ENCODE peak calls at places on chromosomes 11 and 22, in six cellular contexts. H, C, X, B, S and P are unnamed samples.
A peak's percentile ranks its signal among the peaks of the same experiment; 100 is the strongest.

GRCh38 chr22:41713004-41713403 is 13.7 kb downstream of the MEI1 start:
- DNase-seq in H (no peak), C (no peak), X (no peak), B (no peak), S (no peak), P (no peak)

GRCh38 chr11:45859661-45860140 is 12.4 kb downstream of the CRY2 start:
- DNase-seq in H (peak; percentile 95), C (peak; percentile 90), X (no peak), B (peak; percentile 87), S (no peak), P (peak; percentile 99)

GRCh38 chr11:6544921-6545850 is 48.1 kb downstream of the DNHD1 start:
- DNase-seq in H (peak; percentile 72), C (no peak), X (no peak), B (no peak), S (no peak), P (no peak)

GRCh38 chr11:58060939-58061672 is 30.4 kb downstream of the OR6Q1 start:
- DNase-seq in H (no peak), C (peak; percentile 39), X (no peak), B (no peak), S (no peak), P (no peak)

GRCh38 chr11:62501432-62501891 is 45.1 kb downstream of the AHNAK start:
- DNase-seq in H (peak; percentile 31), C (no peak), X (no peak), B (peak; percentile 68), S (no peak), P (no peak)

GRCh38 chr11:103897156-103897555 is 139.3 kb upstream of the DDI1 start:
- DNase-seq in H (no peak), C (no peak), X (no peak), B (no peak), S (no peak), P (no peak)

GRCh38 chr11:128195057-128195751 is 392.2 kb downstream of the ETS1 start:
- DNase-seq in H (no peak), C (no peak), X (no peak), B (no peak), S (peak; percentile 38), P (no peak)

GRCh38 chr11:21659961-21660360 is 532.9 kb upstream of the ANO5 start:
- DNase-seq in H (no peak), C (no peak), X (no peak), B (no peak), S (no peak), P (no peak)

GRCh38 chr11:10858505-10859360 is 880 bp upstream of the ZBED5 start:
- DNase-seq in H (peak; percentile 67), C (peak; percentile 57), X (peak; percentile 56), B (peak; percentile 70), S (peak; percentile 56), P (no peak)

GRCh38 chr11:101566626-101567025 is 17.2 kb downstream of the TRPC6 start:
- DNase-seq in H (no peak), C (no peak), X (no peak), B (no peak), S (no peak), P (no peak)

GRCh38 chr11:77619576-77620198 is 17.9 kb downstream of the CLNS1A start:
- DNase-seq in H (no peak), C (peak; percentile 67), X (peak; percentile 67), B (no peak), S (no peak), P (no peak)

GRCh38 chr11:9692696-9693095 is 28.8 kb downstream of the SWAP70 start:
- DNase-seq in H (no peak), C (no peak), X (peak; percentile 81), B (no peak), S (no peak), P (no peak)

GRCh38 chr11:120964857-120965256 is 59.0 kb upstream of the TBCEL start:
- DNase-seq in H (no peak), C (peak; percentile 22), X (no peak), B (no peak), S (no peak), P (no peak)

GRCh38 chr11:24965780-24966179 is 468.9 kb downstream of the LUZP2 start:
- DNase-seq in H (no peak), C (peak; percentile 1), X (no peak), B (no peak), S (no peak), P (no peak)

GRCh38 chr11:13963169-13963948 is 836 bp downstream of the SPON1 start:
- DNase-seq in H (no peak), C (no peak), X (no peak), B (peak; percentile 33), S (peak; percentile 42), P (no peak)

GRCh38 chr11:129374081-129374992 is 1.3 kb upstream of the BARX2 start:
- DNase-seq in H (peak; percentile 21), C (peak; percentile 47), X (no peak), B (no peak), S (no peak), P (no peak)

GRCh38 chr11:123351375-123351774 is 78.7 kb upstream of the GRAMD1B start:
- DNase-seq in H (no peak), C (no peak), X (no peak), B (no peak), S (no peak), P (no peak)

GRCh38 chr22:18060646-18061620 is 16.9 kb upstream of the PEX26 start:
- DNase-seq in H (peak; percentile 38), C (peak; percentile 90), X (no peak), B (peak; percentile 62), S (no peak), P (no peak)

GRCh38 chr11:84993386-84993785 is 633.8 kb downstream of the DLG2 start:
- DNase-seq in H (no peak), C (peak; percentile 59), X (peak; percentile 1), B (no peak), S (no peak), P (no peak)

GRCh38 chr11:65251476-65251875 is 10.3 kb upstream of the POLA2 start:
- DNase-seq in H (no peak), C (no peak), X (no peak), B (no peak), S (no peak), P (no peak)

GRCh38 chr11:58046231-58046630 is 15.5 kb downstream of the OR6Q1 start:
- DNase-seq in H (no peak), C (peak; percentile 58), X (no peak), B (no peak), S (no peak), P (no peak)

GRCh38 chr11:68009391-68010000 is 631 bp upstream of the ALDH3B1 start:
- DNase-seq in H (no peak), C (peak; percentile 30), X (peak; percentile 68), B (peak; percentile 24), S (no peak), P (no peak)
- TF ChIP-seq CTCF in H (no peak), C (peak; percentile 16), X (peak; percentile 76), B (no peak), S (no peak), P (peak; percentile 35)

GRCh38 chr22:21099578-21099977 is 53.8 kb downstream of the LRRC74B start:
- DNase-seq in H (no peak), C (no peak), X (no peak), B (no peak), S (no peak), P (no peak)

GRCh38 chr22:21100149-21101032 is 54.6 kb downstream of the LRRC74B start:
- DNase-seq in H (no peak), C (no peak), X (no peak), B (no peak), S (no peak), P (no peak)

GRCh38 chr22:21094911-21095772 is 49.4 kb downstream of the LRRC74B start:
- DNase-seq in H (no peak), C (no peak), X (no peak), B (no peak), S (no peak), P (no peak)

GRCh38 chr22:21095773-21096107 is 50.0 kb downstream of the LRRC74B start:
- DNase-seq in H (no peak), C (no peak), X (no peak), B (no peak), S (no peak), P (no peak)

DNA sequence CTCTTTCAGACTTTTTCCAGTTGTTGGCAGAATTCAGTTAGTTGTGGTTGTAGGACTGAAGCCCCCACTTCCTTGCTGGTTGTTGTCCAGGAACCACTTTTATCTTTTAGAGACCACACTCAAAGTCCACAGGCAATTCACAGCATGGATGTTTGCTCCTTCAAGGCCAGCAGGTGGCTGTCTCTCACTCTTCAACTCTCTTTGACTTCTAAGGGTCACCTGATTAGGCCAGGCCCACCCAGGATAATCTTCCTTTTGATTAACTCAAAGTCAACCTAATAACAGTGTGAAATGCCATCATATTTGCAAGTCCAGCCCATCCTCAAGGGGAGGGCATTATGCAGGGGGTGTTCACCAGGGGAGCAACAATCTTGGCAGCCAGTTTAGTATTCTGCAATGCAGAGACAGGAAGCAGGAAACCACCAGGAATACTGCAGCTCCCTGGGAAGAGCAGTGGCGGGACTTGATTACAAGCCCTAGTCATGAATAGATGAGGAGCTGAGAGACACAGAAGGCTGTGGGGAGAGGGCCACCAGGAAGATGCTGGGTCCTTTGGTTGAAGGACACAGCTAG is 52.4 kb downstream of the LRRC74B start:
- DNase-seq in H (no peak), C (no peak), X (peak; percentile 10), B (no peak), S (no peak), P (no peak)
- TF ChIP-seq CTCF in H (no peak), C (peak; percentile 0), X (peak; percentile 64), B (no peak), S (no peak), P (no peak)

DNA sequence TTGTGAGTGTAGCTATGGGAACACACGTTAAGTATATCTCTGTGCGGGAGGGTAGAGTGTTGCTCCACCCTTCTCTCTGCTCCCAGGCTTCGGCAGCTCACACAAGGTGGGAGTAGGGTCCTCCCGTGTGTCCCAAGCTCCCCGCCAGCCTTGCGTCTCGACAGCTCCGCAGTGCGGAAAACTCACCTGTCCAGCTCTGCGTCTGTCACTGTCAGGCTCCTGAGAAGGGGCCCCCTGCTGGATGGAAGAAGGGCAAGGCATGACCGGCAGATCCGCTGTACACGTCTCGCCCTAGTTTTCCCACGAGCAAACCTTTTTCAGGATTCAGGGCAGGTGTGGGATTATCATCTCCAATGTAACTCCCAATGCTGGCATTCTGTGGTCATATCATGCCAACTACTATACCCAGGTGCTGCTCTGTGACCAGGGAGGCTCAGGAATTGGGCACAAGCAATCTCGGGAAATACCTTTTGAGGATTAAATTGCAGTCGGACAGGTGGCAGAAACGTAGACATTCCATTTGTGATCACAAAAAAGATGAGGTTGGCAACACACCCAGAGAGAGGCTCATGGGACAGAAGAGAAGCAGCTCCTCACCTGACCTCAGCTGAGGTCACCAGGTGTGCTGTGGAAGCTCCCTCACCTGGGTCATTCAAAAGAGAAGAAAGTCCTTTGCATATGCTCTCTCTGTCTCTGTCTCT is 314.0 kb upstream of the B3GAT1 start:
- DNase-seq in H (peak; percentile 49), C (no peak), X (no peak), B (no peak), S (no peak), P (no peak)
- TF ChIP-seq CTCF in H (peak; percentile 22), C (peak; percentile 30), X (peak; percentile 20), B (no peak), S (no peak), P (no peak)

GRCh38 chr11:2295971-2296912 is 5.5 kb downstream of the C11orf21 start:
- DNase-seq in H (peak; percentile 6), C (no peak), X (no peak), B (no peak), S (no peak), P (no peak)

GRCh38 chr11:2290351-2290841 is 11.3 kb downstream of the C11orf21 start:
- DNase-seq in H (peak; percentile 40), C (no peak), X (no peak), B (no peak), S (no peak), P (no peak)

GRCh38 chr11:2294340-2295290 is 7.1 kb downstream of the C11orf21 start:
- DNase-seq in H (peak; percentile 6), C (no peak), X (no peak), B (no peak), S (no peak), P (no peak)

GRCh38 chr11:2296913-2297622 is 4.7 kb downstream of the C11orf21 start:
- DNase-seq in H (peak; percentile 4), C (no peak), X (no peak), B (no peak), S (no peak), P (no peak)

GRCh38 chr11:2293396-2294339 is 8.1 kb downstream of the C11orf21 start:
- DNase-seq in H (peak; percentile 5), C (no peak), X (no peak), B (no peak), S (no peak), P (no peak)
- TF ChIP-seq CTCF in H (no peak), C (no peak), X (no peak), B (no peak), S (no peak), P (no peak)